ENCODE peak calls at places on chromosomes 6 and 20, in nine cellular contexts. E is NCI-H1417; C is AML-193; L is endodermal cell; N is cardiac fibroblast; F is heart right ventricle; W is stimulated activated effector memory CD8-positive, alpha-beta T cell treated with anti-CD3 and anti-CD28 coated beads, Interleukin-12 subunit alpha, Interleukin-12 subunit beta, amount 100 ng/mL, for 72 hours; T is effector CD4-positive, alpha-beta T cell; S is stimulated activated CD4-positive, alpha-beta T cell treated with anti-CD3 and anti-CD28 coated beads, Interleukin-12 subunit alpha, Interleukin-12 subunit beta, amount 100 ng/mL, for 4 hours. X is an unnamed sample.

GRCh38 chr20:17059465-17059864 is 167.4 kb upstream of the PCSK2 start:
- DNase-seq in S (no peak), W (no peak), L (no peak), T (no peak), F (no peak), C (no peak), E (peak), N (peak), X (no peak)

GRCh38 chr6:3456395-3456767 is 469 bp downstream of the SLC22A23 start:
- DNase-seq in F (no peak), T (no peak), W (no peak), E (no peak), L (no peak), C (no peak), S (peak), N (no peak), X (no peak)

GRCh38 chr6:31474871-31475286 is 23.1 kb upstream of the MICB start:
- DNase-seq in W (no peak), F (no peak), T (no peak), C (no peak), E (no peak), S (no peak), L (peak), N (no peak), X (no peak)

GRCh38 chr20:45254867-45255266 is 503 bp upstream of the SLPI start:
- DNase-seq in T (no peak), C (peak), L (no peak), S (no peak), N (peak), E (no peak), F (no peak), W (no peak), X (no peak)

GRCh38 chr6:154382707-154383106 is 26.1 kb upstream of the IPCEF1 start:
- DNase-seq in F (no peak), L (no peak), E (no peak), C (no peak), S (no peak), N (no peak), T (no peak), W (no peak), X (no peak)

GRCh38 chr6:102631921-102632320 is 1238.4 kb downstream of the GRIK2 start:
- DNase-seq in N (no peak), C (no peak), S (no peak), W (no peak), L (no peak), F (no peak), E (no peak), T (no peak), X (no peak)

GRCh38 chr20:29298759-29299613 is 1958.5 kb upstream of the DEFB115 start:
- DNase-seq in E (no peak), F (no peak), T (no peak), L (no peak), S (no peak), C (no peak), W (no peak), N (no peak), X (no peak)

GRCh38 chr6:105346052-105346451 is 56.8 kb downstream of the PREP start:
- DNase-seq in N (peak), F (no peak), W (no peak), E (no peak), C (no peak), T (no peak), L (no peak), S (no peak), X (no peak)

GRCh38 chr6:111068116-111068897 is 19.0 kb upstream of the SLC16A10 start:
- DNase-seq in S (no peak), L (no peak), F (no peak), N (no peak), C (no peak), T (no peak), E (no peak), W (no peak), X (no peak)

GRCh38 chr20:38369387-38369786 is 23.1 kb downstream of the LBP start:
- DNase-seq in N (peak), W (no peak), C (peak), T (no peak), F (no peak), S (no peak), E (no peak), L (peak), X (no peak)

GRCh38 chr6:41780623-41781301 is at the start of gene PRICKLE4:
- DNase-seq in W (no peak), T (no peak), L (peak), N (peak), F (peak), E (no peak), S (peak), C (peak), X (no peak)

GRCh38 chr6:158536891-158537798 is 22.7 kb upstream of the TMEM181 start:
- DNase-seq in S (no peak), E (peak), C (no peak), W (no peak), F (no peak), L (peak), N (no peak), T (no peak), X (no peak)

GRCh38 chr6:133774356-133774755 is 114.6 kb upstream of the TCF21 start:
- DNase-seq in C (no peak), W (no peak), F (no peak), T (no peak), E (no peak), S (no peak), L (no peak), N (peak), X (no peak)

GRCh38 chr6:3612341-3613041 is 139.0 kb downstream of the PXDC1 start:
- DNase-seq in C (no peak), F (no peak), L (no peak), W (no peak), N (peak), T (no peak), S (no peak), E (peak), X (no peak)

GRCh38 chr6:16047435-16047834 is 81.5 kb upstream of the MYLIP start:
- DNase-seq in C (no peak), W (no peak), L (no peak), E (no peak), F (no peak), N (no peak), T (no peak), S (no peak), X (no peak)

GRCh38 chr6:25147191-25147590 is 132.0 kb upstream of the CARMIL1 start:
- DNase-seq in C (no peak), E (no peak), N (no peak), S (no peak), L (no peak), W (no peak), F (no peak), T (no peak), X (no peak)

GRCh38 chr6:131763749-131764148 is 44.1 kb upstream of the ENPP1 start:
- DNase-seq in W (no peak), C (no peak), L (no peak), N (no peak), F (no peak), T (no peak), S (no peak), E (no peak), X (no peak)

GRCh38 chr20:59537991-59538390 is 66.3 kb upstream of the PHACTR3 start:
- DNase-seq in C (no peak), S (no peak), T (no peak), L (no peak), W (no peak), N (no peak), F (no peak), E (no peak), X (no peak)

GRCh38 chr6:41713161-41713649 is 22.2 kb downstream of the TFEB start:
- DNase-seq in W (no peak), S (no peak), T (no peak), F (peak), N (peak), E (no peak), L (no peak), C (no peak), X (no peak)

GRCh38 chr6:33167374-33168148 is 24.7 kb downstream of the COL11A2 start:
- DNase-seq in S (no peak), T (no peak), F (no peak), N (no peak), L (no peak), C (no peak), W (no peak), E (no peak), X (no peak)

GRCh38 chr6:125114248-125114858 is 39.2 kb upstream of the TPD52L1 start:
- DNase-seq in S (peak), C (peak), F (peak), W (no peak), N (peak), E (peak), T (no peak), L (no peak), X (peak)

GRCh38 chr6:91337967-91338366 is 751.1 kb upstream of the MAP3K7 start:
- DNase-seq in T (no peak), L (no peak), C (no peak), W (no peak), E (no peak), F (no peak), N (no peak), S (no peak), X (no peak)